ENCODE peak calls at places on chromosomes 12 and 14, in seven cellular contexts. X is neural progenitor cell, G is IMR-90, D is body of pancreas, Z is left ventricle myocardium inferior, Y is bronchial epithelial cell, F is prostate gland. A is an unnamed sample. For H3K36me3, the result is how much of the 10 kb centered on the place peaks cover.

GRCh38 chr14:53055003-53055402 is 98.1 kb downstream of the DDHD1 start:
- DNase-seq in X (peak), D (no peak), Y (peak), Z (no peak), F (no peak), G (peak), A (no peak)

GRCh38 chr12:46404733-46405132 is 32.2 kb upstream of the SLC38A2 start:
- DNase-seq in Y (no peak), F (no peak), Z (no peak), X (no peak), D (no peak), G (no peak), A (no peak)

GRCh38 chr12:119176267-119177055 is 2.3 kb upstream of the HSPB8 start:
- DNase-seq in Y (peak), D (peak), X (peak), G (peak), Z (peak), F (peak), A (peak)

GRCh38 chr14:22070119-22070982 is 396.7 kb upstream of the OR4E1 start:
- DNase-seq in D (peak), X (peak), F (no peak), Y (peak), Z (peak), G (no peak), A (peak)

GRCh38 chr12:108131657-108132126 is 2.6 kb downstream of the WSCD2 start:
- DNase-seq in X (peak), Z (no peak), G (no peak), D (no peak), Y (no peak), F (no peak), A (no peak)

GRCh38 chr14:105312973-105313372 is 1.6 kb upstream of the PACS2 start:
- DNase-seq in Y (no peak), Z (no peak), D (no peak), X (no peak), F (no peak), G (no peak), A (no peak)

GRCh38 chr12:76449993-76450392 is 101.8 kb upstream of the BBS10 start:
- DNase-seq in Y (no peak), X (no peak), Z (no peak), G (no peak), D (no peak), F (no peak), A (no peak)

GRCh38 chr12:20443216-20443615 is 74.9 kb downstream of the PDE3A start:
- DNase-seq in X (no peak), F (no peak), D (no peak), Y (no peak), Z (no peak), G (no peak), A (no peak)

GRCh38 chr12:19312637-19313036 is 126.7 kb upstream of the AEBP2 start:
- DNase-seq in Z (no peak), X (no peak), Y (no peak), D (no peak), G (no peak), F (no peak), A (no peak)

GRCh38 chr12:62259311-62259992 is 752 bp upstream of the USP15 start:
- DNase-seq in G (no peak), D (peak), Y (peak), X (no peak), Z (no peak), F (no peak), A (no peak)
- TF ChIP-seq CTCF in G (no peak), D (peak), Y (no peak), X (no peak), Z (no peak), F (no peak), A (no peak)

GRCh38 chr12:132206093-132206434 is 61.8 kb downstream of the NOC4L start:
- DNase-seq in Z (no peak), F (no peak), G (no peak), D (no peak), X (no peak), Y (no peak), A (no peak)

GRCh38 chr12:132204064-132204821 is 60.0 kb downstream of the NOC4L start:
- DNase-seq in D (no peak), X (no peak), Y (no peak), Z (no peak), G (no peak), F (no peak), A (peak)

GRCh38 chr12:132205271-132206092 is 61.2 kb downstream of the NOC4L start:
- DNase-seq in Z (no peak), F (no peak), G (no peak), D (no peak), X (peak), Y (no peak), A (peak)

GRCh38 chr12:132202929-132203721 is 58.9 kb downstream of the NOC4L start:
- DNase-seq in X (no peak), D (no peak), Y (no peak), Z (no peak), G (no peak), F (no peak), A (peak)

GRCh38 chr12:132204822-132205270 is 60.6 kb downstream of the NOC4L start:
- DNase-seq in G (no peak), Y (no peak), F (no peak), X (no peak), D (no peak), Z (no peak), A (peak)
- H3K4me3 ChIP-seq in G (no peak), Y (no peak), F (no peak), X (peak), D (no peak), Z (peak), A (no peak)

GRCh38 chr12:113277511-113277910 is 56.2 kb downstream of the TPCN1 start:
- DNase-seq in F (no peak), X (no peak), G (no peak), Y (no peak), D (no peak), Z (peak), A (no peak)
- H3K36me3 ChIP-seq in F (under half), X (under half), G (under half), Y (under half), D (under half), Z (half or more), A (half or more)

GRCh38 chr12:116773276-116773731 is 35.2 kb downstream of the RNFT2 start:
- DNase-seq in D (no peak), Y (peak), F (peak), G (no peak), X (peak), Z (no peak), A (no peak)
- TF ChIP-seq CTCF in D (no peak), Y (no peak), F (no peak), G (no peak), X (peak), Z (peak), A (no peak)

GRCh38 chr12:26197832-26198231 is 2.5 kb downstream of the SSPN start:
- DNase-seq in F (no peak), Z (no peak), X (no peak), D (peak), Y (no peak), G (no peak), A (no peak)

GRCh38 chr12:26193539-26193938 is 1.8 kb upstream of the SSPN start:
- DNase-seq in D (no peak), F (no peak), X (no peak), G (no peak), Y (no peak), Z (no peak), A (no peak)

GRCh38 chr12:26195641-26196423 is 459 bp downstream of the SSPN start:
- DNase-seq in Y (no peak), D (peak), X (peak), Z (peak), G (peak), F (peak), A (peak)

GRCh38 chr12:26196424-26196722 is 1.0 kb downstream of the SSPN start:
- DNase-seq in G (peak), D (no peak), Z (no peak), Y (no peak), F (no peak), X (no peak), A (no peak)

DNA sequence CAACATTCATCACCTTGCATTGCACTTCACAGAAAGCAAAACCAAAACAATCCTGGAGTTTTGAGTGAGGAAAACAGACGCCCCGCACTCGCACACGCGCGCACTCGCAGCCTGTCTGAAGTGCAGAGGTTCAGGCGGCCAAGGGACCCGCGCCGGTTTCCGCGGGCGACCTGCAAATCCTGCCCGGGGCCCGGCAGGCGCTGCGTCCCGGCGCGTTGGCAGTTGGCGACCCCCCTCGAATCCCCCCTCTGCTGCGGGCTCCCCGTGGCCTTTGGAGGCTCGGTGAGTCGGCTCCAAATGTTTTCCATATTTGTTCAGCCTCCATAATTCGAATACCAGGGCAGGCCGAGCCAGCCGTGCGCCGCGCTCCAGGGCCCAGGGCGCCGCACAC is at the start of gene SSPN:
- DNase-seq in Z (peak), Y (no peak), G (peak), F (peak), D (peak), X (peak), A (peak)
- H3K4me3 ChIP-seq in Z (peak), Y (peak), G (peak), F (peak), D (peak), X (peak), A (peak)

GRCh38 chr12:64278421-64278820 is 56.3 kb upstream of the KICS2 start:
- DNase-seq in D (no peak), Y (no peak), X (no peak), Z (no peak), G (no peak), F (no peak), A (no peak)
- H3K36me3 ChIP-seq in D (under half), Y (under half), X (under half), Z (under half), G (under half), F (under half), A (under half)